ENCODE peak calls at places on chromosomes 7 and 10, in eight cellular contexts. Y is suprapubic skin, D is HepG2, B is stomach, Q is GM12878, K is H1, T is A549, C is ovary. Z is an unnamed sample. For H3K4me1, the result is how much of the 10 kb centered on the place peaks cover.

GRCh38 chr10:77428776-77429395 is 208.7 kb downstream of the KCNMA1 start:
- DNase-seq in Y (no peak), D (peak), T (peak), C (no peak), K (peak), B (peak), Q (no peak), Z (no peak)

GRCh38 chr7:43674559-43675436 is 54.5 kb downstream of the COA1 start:
- DNase-seq in C (no peak), K (no peak), T (peak), D (peak), B (no peak), Q (no peak), Y (no peak), Z (no peak)

GRCh38 chr10:78318305-78318704 is 284.6 kb downstream of the RPS24 start:
- DNase-seq in C (peak), Y (no peak), B (no peak), T (no peak), K (no peak), D (no peak), Q (no peak), Z (no peak)

GRCh38 chr10:133264455-133264854 is 12.2 kb downstream of the ADAM8 start:
- DNase-seq in Q (no peak), K (no peak), T (no peak), B (no peak), D (no peak), C (no peak), Y (no peak), Z (no peak)

GRCh38 chr7:30697716-30698460 is 15.6 kb upstream of the CRHR2 start:
- DNase-seq in C (no peak), Y (no peak), Q (no peak), K (no peak), B (no peak), D (no peak), T (no peak), Z (no peak)

GRCh38 chr10:82313401-82313800 is 438.4 kb downstream of the NRG3 start:
- DNase-seq in B (no peak), C (no peak), Q (no peak), T (no peak), K (no peak), D (no peak), Y (no peak), Z (no peak)

GRCh38 chr10:45534572-45534971 is 138.0 kb downstream of the ZFAND4 start:
- DNase-seq in C (no peak), Y (no peak), B (no peak), K (no peak), D (no peak), T (no peak), Q (no peak), Z (no peak)

GRCh38 chr7:76393116-76394031 is 16.1 kb downstream of the SSC4D start:
- DNase-seq in K (peak), D (peak), C (peak), Y (peak), Q (peak), T (peak), B (peak), Z (peak)

GRCh38 chr7:154231732-154232131 is 179.5 kb downstream of the DPP6 start:
- DNase-seq in B (no peak), C (no peak), D (no peak), Q (no peak), T (no peak), Y (no peak), K (peak), Z (no peak)

GRCh38 chr7:29825750-29826529 is 19.6 kb downstream of the WIPF3 start:
- DNase-seq in T (no peak), C (no peak), Q (peak), B (no peak), D (no peak), K (peak), Y (no peak), Z (no peak)

GRCh38 chr7:122752583-122752982 is 49.9 kb upstream of the RNF148 start:
- DNase-seq in T (no peak), Q (no peak), Y (no peak), C (no peak), D (peak), B (no peak), K (no peak), Z (no peak)

GRCh38 chr10:24858244-24858907 is 94.0 kb downstream of the PRTFDC1 start:
- DNase-seq in K (no peak), Q (no peak), T (no peak), Y (no peak), D (no peak), B (no peak), C (no peak), Z (no peak)

GRCh38 chr7:120421151-120421651 is 148.2 kb downstream of the KCND2 start:
- DNase-seq in K (no peak), T (no peak), D (no peak), Y (no peak), Q (peak), C (no peak), B (no peak), Z (no peak)

GRCh38 chr10:110563132-110563531 is 4.4 kb upstream of the SMC3 start:
- DNase-seq in Q (no peak), C (no peak), B (no peak), Y (no peak), D (no peak), K (no peak), T (no peak), Z (no peak)

GRCh38 chr10:34637419-34637911 is 177.6 kb downstream of the PARD3 start:
- DNase-seq in B (peak), Y (no peak), D (peak), Q (peak), C (peak), K (peak), T (peak), Z (peak)

GRCh38 chr10:71961831-71962230 is 2.4 kb upstream of the CHST3 start:
- DNase-seq in D (no peak), K (no peak), Y (no peak), B (no peak), Q (no peak), C (no peak), T (no peak), Z (no peak)

GRCh38 chr7:92751902-92752901 is 84.2 kb downstream of the CDK6 start:
- DNase-seq in Q (no peak), Y (no peak), B (no peak), D (peak), T (peak), K (no peak), C (no peak), Z (no peak)

GRCh38 chr10:63487990-63488389 is 22.2 kb upstream of the JMJD1C start:
- DNase-seq in Y (no peak), B (no peak), Q (no peak), K (no peak), C (no peak), D (peak), T (no peak), Z (no peak)

GRCh38 chr7:40753455-40753854 is 618.6 kb downstream of the SUGCT start:
- DNase-seq in Q (no peak), C (no peak), B (no peak), Y (no peak), D (no peak), T (no peak), K (no peak), Z (no peak)

GRCh38 chr10:122019414-122019975 is 30.5 kb downstream of the TACC2 start:
- DNase-seq in Q (no peak), K (peak), Y (peak), C (no peak), D (no peak), B (peak), T (no peak), Z (no peak)
- TF ChIP-seq EP300 in Q (no peak), K (no peak), Y (no peak), C (no peak), D (no peak), B (no peak), T (no peak), Z (no peak)

DNA sequence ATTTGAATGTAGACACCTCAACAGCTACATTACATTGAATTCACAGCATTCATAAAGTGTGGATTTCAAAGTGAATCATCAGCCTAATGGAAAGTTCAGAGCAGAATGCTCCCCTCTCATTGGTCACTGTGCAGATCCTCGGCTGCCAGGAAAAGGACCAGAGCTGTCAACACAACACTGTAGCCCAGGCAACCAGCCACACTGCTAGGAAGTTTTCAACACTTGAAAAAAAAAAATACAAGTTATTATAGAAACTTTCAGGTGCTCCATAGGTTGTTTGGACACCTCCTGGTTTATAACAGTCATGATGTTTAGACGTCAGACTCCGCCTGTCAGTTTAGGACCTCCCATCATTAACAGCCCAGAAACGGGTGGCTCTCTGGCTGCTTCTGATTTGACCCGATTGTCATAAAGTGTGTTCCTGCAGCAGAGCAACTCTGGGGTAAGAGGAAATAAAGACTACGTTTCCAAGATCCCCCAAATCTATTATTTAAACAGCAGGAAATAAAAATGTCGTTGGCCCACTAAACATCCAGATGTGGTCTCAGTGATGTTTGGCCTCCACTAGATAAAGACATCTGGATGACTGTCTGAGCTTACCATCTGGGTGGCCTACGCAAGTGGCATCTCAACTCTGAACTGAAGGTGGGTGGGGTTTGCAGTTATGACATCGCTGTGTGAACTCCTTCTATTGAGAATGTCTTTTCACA is 117.4 kb downstream of the CABCOCO1 start:
- DNase-seq in K (no peak), D (no peak), Q (no peak), Y (no peak), C (peak), T (no peak), B (no peak), Z (no peak)
- TF ChIP-seq POLR2A in K (no peak), D (no peak), Q (no peak), Y (no peak), C (no peak), T (no peak), B (no peak), Z (no peak)

DNA sequence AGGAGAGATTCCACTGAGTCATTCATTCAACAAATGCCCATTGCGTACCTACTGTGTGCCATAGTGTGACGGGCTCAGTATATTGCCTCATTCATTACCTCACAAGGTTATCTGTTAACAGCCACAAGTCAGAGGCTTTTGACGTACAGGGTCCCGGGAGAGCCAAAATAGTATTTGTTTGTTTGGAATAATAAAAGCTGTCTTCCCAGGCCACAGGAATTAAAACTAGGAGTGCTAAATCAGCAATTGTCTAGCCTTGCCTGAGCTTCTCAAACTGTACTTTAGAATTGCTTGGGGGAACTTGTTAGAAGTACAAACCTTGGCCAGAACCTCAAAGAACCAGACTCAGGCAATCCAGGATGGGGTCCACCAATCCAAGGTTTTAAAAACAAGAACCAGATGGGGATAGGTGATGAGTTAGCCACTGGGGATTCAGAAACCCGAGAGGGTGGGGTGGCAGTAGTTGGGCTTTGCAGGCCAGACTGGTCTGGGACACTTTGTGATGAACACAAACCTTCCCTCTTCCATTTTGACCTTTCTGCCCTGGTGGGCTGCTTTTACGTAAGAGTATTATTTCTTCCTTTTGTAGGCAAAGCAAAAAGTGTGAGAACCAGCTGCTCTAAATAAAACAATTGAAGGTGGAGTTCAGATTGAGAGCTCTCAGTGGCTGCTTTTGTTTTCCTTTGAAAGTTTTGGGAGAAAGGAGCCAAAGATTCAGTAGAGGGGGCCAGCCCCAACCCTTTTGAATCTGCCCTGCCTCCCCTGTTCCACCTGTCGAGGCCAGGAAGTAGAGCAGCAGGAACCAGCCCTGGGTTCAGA is 113.0 kb upstream of the ANLN start:
- DNase-seq in T (no peak), Y (peak), Q (no peak), C (no peak), K (no peak), D (no peak), B (no peak), Z (no peak)
- H3K4me1 ChIP-seq in T (half or more), Y (under half), Q (under half), C (under half), K (under half), D (half or more), B (half or more), Z (under half)

DNA sequence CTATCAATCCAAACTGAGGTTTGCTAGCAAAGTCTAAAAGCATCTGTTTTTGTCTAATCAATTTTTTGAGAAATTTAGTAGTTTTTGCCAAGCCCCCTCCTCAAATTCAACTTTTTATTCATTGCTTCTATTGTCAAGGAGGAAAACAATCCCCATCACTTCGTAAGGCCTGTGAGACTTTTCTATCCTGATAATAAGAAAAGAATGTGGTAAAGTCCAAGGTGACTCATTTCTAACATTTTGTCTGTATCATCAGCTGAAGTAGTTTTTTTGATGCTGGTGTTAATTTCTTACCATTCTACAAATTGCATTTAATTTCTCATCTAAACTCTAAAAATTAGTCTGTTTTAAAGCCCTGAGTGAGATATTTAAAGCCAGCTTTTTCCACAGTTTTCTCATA is 11.7 kb downstream of the ANK3 start:
- DNase-seq in D (no peak), C (no peak), B (no peak), Y (no peak), K (no peak), Q (no peak), T (peak), Z (no peak)
- TF ChIP-seq EP300 in D (no peak), C (no peak), B (no peak), Y (no peak), K (no peak), Q (no peak), T (no peak), Z (no peak)

DNA sequence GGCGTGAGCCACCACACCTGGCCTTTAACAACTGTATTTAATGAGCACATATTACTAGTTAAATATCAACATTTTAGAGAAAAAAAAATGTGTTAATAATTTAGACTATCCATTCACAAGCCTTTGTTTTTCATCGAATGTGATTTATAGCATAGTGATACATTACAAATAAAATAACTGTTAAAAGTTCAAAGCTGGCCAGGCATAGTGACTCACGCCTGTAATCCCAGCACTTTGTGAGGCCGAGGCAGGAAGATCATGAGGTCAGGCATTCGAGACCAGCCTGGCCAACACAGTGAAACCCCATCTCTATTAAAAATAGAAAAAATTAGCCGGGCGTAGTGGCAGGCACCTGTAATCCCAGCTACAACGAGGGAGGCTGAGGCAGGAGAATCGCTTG is 72.7 kb downstream of the HACD1 start:
- DNase-seq in K (no peak), Q (no peak), T (no peak), Y (no peak), C (no peak), D (no peak), B (no peak), Z (no peak)
- TF ChIP-seq POLR2A in K (no peak), Q (no peak), T (no peak), Y (no peak), C (no peak), D (no peak), B (no peak), Z (no peak)

DNA sequence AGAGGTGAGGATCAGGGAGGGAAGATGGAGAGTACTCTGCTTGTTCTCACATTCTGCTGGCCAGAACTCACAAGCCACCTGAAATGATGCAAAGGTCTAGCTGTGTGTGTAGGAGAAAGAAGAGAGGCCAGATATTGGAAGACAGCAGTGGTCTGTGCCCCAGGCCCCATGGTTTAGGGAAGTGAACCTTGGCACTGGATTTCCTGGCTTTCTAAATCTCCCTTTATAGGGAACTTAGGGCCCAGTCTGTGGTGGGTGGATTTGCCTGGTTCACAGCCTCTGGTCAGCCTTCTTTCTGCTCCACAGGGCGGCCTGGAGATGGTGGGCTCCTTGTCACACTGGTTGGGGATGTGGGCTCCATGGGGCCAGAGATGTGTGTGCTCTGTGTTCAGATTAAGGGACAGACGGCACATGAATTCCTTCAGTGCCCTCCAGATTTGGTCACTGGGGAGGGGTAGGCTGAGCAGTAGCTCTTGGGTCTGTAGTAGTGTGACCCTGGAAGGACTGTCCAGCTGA is 9.5 kb upstream of the SH2D4B start:
- DNase-seq in K (no peak), B (no peak), Y (no peak), D (no peak), Q (no peak), T (no peak), C (no peak), Z (no peak)
- H3K4me1 ChIP-seq in K (under half), B (under half), Y (under half), D (under half), Q (under half), T (half or more), C (under half), Z (under half)

Z was measured in tibial nerve.